ENCODE peak calls at places on chromosomes 3 and 15, in six cellular contexts. S, E, N, O, X and J are unnamed samples.

GRCh38 chr3:2504912-2505311 is 406.2 kb downstream of the CNTN4 start:
- DNase-seq in S (no peak), E (no peak), N (no peak), O (no peak), X (no peak), J (no peak)

GRCh38 chr3:143334231-143334630 is 214.7 kb downstream of the CHST2 start:
- DNase-seq in S (no peak), E (no peak), N (no peak), O (no peak), X (no peak), J (no peak)

GRCh38 chr15:61144055-61144454 is 85.0 kb downstream of the RORA start:
- DNase-seq in S (no peak), E (no peak), N (peak; percentile 24), O (no peak), X (no peak), J (no peak)

GRCh38 chr3:172271386-172271976 is 176.8 kb downstream of the GHSR start:
- DNase-seq in S (no peak), E (no peak), N (no peak), O (no peak), X (no peak), J (no peak)

GRCh38 chr3:89113887-89114840 is 6.7 kb downstream of the EPHA3 start:
- DNase-seq in S (peak; percentile 32), E (no peak), N (peak; percentile 93), O (peak; percentile 96), X (peak; percentile 76), J (peak; percentile 13)

GRCh38 chr15:63872759-63873510 is 39.2 kb upstream of the HERC1 start:
- DNase-seq in S (no peak), E (no peak), N (no peak), O (no peak), X (no peak), J (no peak)

GRCh38 chr3:175475765-175476164 is 616.6 kb downstream of the NAALADL2 start:
- DNase-seq in S (no peak), E (no peak), N (no peak), O (no peak), X (no peak), J (no peak)

GRCh38 chr3:157938154-157938774 is 168.0 kb downstream of the SHOX2 start:
- DNase-seq in S (no peak), E (no peak), N (no peak), O (no peak), X (no peak), J (no peak)

GRCh38 chr3:72114773-72115172 is 329.8 kb upstream of the PROK2 start:
- DNase-seq in S (no peak), E (no peak), N (no peak), O (no peak), X (no peak), J (no peak)

GRCh38 chr3:102265720-102266119 is 169.1 kb upstream of the ZPLD1 start:
- DNase-seq in S (no peak), E (no peak), N (no peak), O (no peak), X (no peak), J (no peak)

GRCh38 chr3:81602781-81603180 is 158.7 kb downstream of the GBE1 start:
- DNase-seq in S (no peak), E (no peak), N (no peak), O (no peak), X (no peak), J (no peak)

GRCh38 chr3:14616606-14617507 is 34.7 kb upstream of the CCDC174 start:
- DNase-seq in S (no peak), E (no peak), N (no peak), O (no peak), X (no peak), J (no peak)

GRCh38 chr3:195886181-195887141 is 21.9 kb downstream of the TNK2 start:
- DNase-seq in S (peak; percentile 49), E (no peak), N (no peak), O (no peak), X (peak; percentile 58), J (no peak)

GRCh38 chr3:74643636-74644035 is 29.2 kb upstream of the CNTN3 start:
- DNase-seq in S (peak; percentile 13), E (no peak), N (peak; percentile 8), O (no peak), X (peak; percentile 69), J (no peak)

GRCh38 chr15:56989411-56989924 is 71.0 kb downstream of the TCF12 start:
- DNase-seq in S (no peak), E (no peak), N (no peak), O (no peak), X (no peak), J (no peak)

GRCh38 chr3:111809196-111809595 is 49.9 kb upstream of the PHLDB2 start:
- DNase-seq in S (no peak), E (no peak), N (no peak), O (no peak), X (no peak), J (no peak)

GRCh38 chr15:100572362-100572983 is 29.5 kb downstream of the LINS1 start:
- DNase-seq in S (no peak), E (no peak), N (peak; percentile 4), O (no peak), X (no peak), J (no peak)

GRCh38 chr15:65330934-65331645 is 26.6 kb downstream of the RNU5B-1 start:
- DNase-seq in S (no peak), E (no peak), N (no peak), O (peak; percentile 70), X (no peak), J (no peak)

GRCh38 chr15:42100021-42100800 is 5.8 kb upstream of the PLA2G4D start:
- DNase-seq in S (no peak), E (no peak), N (no peak), O (no peak), X (no peak), J (no peak)

GRCh38 chr3:170372190-170372879 is 14.8 kb downstream of the SKIL start:
- DNase-seq in S (no peak), E (no peak), N (no peak), O (no peak), X (no peak), J (no peak)

GRCh38 chr3:155254445-155254844 is 39.0 kb downstream of the STRIT1 start:
- DNase-seq in S (no peak), E (no peak), N (no peak), O (no peak), X (no peak), J (no peak)

GRCh38 chr3:128016502-128016901 is 35.7 kb upstream of the SEC61A1 start:
- DNase-seq in S (no peak), E (no peak), N (no peak), O (no peak), X (no peak), J (no peak)

GRCh38 chr3:20488101-20488500 is 302.1 kb upstream of the SGO1 start:
- DNase-seq in S (no peak), E (no peak), N (no peak), O (no peak), X (no peak), J (no peak)

GRCh38 chr3:19060404-19060803 is 87.9 kb upstream of the KCNH8 start:
- DNase-seq in S (no peak), E (no peak), N (no peak), O (no peak), X (no peak), J (no peak)

GRCh38 chr15:43270676-43271306 is 4.1 kb upstream of the TGM5 start:
- DNase-seq in S (no peak), E (no peak), N (no peak), O (no peak), X (no peak), J (no peak)
- H3K4me3 ChIP-seq in S (no peak overlapping the region), E (no peak overlapping the region), N (no peak overlapping the region), O (no peak overlapping the region), X (no peak overlapping the region), J (no peak overlapping the region)

DNA sequence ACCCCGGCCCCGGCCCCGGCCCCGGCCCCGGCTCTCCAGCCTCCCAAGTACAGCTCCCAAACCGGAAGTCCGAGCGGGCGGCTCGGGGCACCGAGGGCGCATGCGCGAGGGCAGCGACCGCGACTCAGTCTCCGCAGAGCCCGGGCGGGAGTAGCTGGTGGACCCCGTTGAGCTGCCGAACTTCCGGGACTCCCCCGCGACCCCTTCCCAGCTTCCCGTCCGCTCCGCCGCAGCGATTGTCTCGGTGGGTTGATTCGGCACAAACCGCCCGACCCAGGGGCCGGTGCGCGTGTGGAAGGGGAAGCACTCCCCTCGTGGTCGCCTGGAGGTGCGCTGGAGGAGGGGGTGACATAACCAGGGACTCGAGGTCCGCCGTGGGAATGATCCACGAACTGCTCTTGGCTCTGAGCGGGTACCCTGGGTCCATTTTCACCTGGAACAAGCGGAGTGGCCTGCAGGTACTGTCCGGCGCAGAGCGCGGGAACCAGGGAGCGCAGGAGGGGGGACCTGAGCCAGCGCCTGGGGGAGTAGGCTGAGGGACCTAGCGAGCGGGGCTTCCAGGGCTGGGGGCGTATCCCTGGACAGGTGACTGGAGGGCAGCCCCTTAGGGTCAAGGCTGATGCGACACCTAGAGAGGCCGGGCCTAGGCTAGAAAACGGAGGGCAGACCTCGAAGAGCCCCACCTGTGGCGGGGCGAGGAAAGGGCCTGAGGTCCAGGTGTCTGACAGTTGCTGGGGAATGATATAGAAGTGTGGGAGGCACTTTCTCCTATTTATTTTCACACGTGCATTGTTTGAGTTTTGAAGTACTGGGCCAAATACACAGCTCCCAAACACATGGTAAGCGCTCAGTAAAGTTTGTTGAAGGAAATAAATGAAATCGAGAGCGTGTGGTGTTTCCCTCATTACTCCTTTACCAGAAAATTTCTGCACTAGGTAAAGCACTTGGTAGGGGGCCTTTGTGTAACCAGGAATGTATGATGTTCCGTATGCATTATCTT is at the start of the genes TUBGCP4 and ZSCAN29:
- DNase-seq in S (peak; percentile 89), E (peak; percentile 34), N (peak; percentile 95), O (peak; percentile 97), X (peak; percentile 89), J (peak; percentile 92)
- TF ChIP-seq CTCF in S (peak; percentile 25), E (peak; percentile 69), N (peak; percentile 72), O (peak; percentile 76), X (no peak), J (peak; percentile 74)

DNA sequence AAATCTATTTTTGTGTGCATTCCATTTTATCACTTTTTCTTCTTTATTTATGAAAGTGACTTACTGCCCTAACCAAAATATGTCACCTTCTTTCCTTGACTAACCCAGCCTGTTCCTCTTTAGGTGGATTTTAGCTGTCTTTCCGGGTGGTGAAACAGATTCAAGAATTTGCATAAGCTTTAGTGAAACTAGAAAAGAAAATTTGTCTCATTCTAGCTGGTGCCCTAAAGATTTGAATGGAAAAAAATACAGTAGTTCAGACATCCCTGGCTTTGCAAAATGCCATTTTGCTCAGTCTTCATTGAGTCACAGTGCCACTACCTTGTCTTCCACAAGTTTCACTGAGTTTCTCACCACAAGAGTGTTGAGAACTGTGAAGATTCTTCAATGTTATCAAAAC is 28.2 kb upstream of the CCDC50 start:
- DNase-seq in S (no peak), E (peak; percentile 68), N (no peak), O (no peak), X (no peak), J (peak; percentile 59)
- H3K4me3 ChIP-seq in S (no peak overlapping the region), E (no peak overlapping the region), N (no peak overlapping the region), O (no peak overlapping the region), X (no peak overlapping the region), J (no peak overlapping the region)

DNA sequence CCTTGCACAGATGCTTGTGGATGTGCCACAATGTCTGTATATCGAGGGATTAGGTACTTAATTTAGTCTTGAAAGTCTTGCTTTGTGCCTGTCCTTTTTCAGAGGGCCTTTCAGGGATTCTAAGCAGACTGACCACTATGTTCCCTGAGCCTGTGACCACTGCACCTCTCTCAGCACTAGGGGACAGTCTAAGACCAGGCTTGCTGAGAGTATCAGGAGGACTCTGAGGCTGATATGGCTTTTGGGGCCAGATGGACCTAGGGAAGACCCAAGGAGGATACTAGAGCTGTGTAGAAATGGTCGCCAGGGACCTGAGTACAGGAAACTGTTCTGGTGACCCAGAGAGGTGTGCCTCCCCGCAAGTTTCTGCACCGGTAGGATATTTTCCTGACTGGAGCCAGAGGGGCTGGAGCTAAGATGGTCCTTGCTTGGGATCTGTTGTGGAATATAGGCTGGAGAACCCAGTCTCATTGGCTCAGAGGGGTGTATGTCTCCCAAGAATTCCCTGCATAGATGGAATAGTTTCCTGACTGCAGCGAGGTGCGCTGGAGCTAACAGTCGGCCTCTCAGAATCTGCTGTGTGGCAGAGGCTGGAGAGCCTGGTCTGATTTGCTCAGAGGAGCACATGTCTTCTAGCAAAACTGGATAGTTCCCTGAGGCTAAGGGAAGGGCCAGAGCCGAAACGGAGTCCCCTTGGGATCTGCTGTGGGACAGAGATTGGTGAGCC is 213.2 kb upstream of the DCBLD2 start:
- DNase-seq in S (no peak), E (no peak), N (peak; percentile 78), O (peak; percentile 85), X (no peak), J (no peak)
- TF ChIP-seq CTCF in S (no peak), E (peak; percentile 72), N (peak; percentile 99), O (peak; percentile 92), X (no peak), J (peak; percentile 74)